ENCODE peak calls at places on chromosomes 4 and X, in five cellular contexts. A, J, U, I and W are unnamed samples.
A peak's percentile ranks its signal among the peaks of the same experiment; 100 is the strongest.

GRCh38 chrX:115268421-115268820 is 21.1 kb upstream of the LUZP4 start:
- DNase-seq in A (no peak), J (no peak), U (no peak), I (no peak), W (no peak)

GRCh38 chr4:96677499-96677898 is 837.6 kb downstream of the PDHA2 start:
- DNase-seq in A (no peak), J (no peak), U (no peak), I (no peak), W (no peak)

GRCh38 chr4:173433447-173433846 is 34.5 kb upstream of the SCRG1 start:
- DNase-seq in A (no peak), J (no peak), U (no peak), I (no peak), W (no peak)

GRCh38 chr4:44738615-44739014 is 12.3 kb upstream of the GNPDA2 start:
- DNase-seq in A (no peak), J (no peak), U (no peak), I (no peak), W (no peak)

GRCh38 chr4:24262616-24263015 is 321.7 kb downstream of the DHX15 start:
- DNase-seq in A (no peak), J (no peak), U (no peak), I (no peak), W (no peak)

GRCh38 chr4:26152051-26152450 is 168.8 kb upstream of the RBPJ start:
- DNase-seq in A (peak; percentile 2), J (no peak), U (no peak), I (no peak), W (peak; percentile 44)

GRCh38 chrX:126820700-126821420 is 1.3 kb downstream of the PRR32 start:
- DNase-seq in A (no peak), J (no peak), U (no peak), I (no peak), W (no peak)

GRCh38 chrX:131728295-131729145 is 184.6 kb downstream of the OR13H1 start:
- DNase-seq in A (peak; percentile 45), J (no peak), U (no peak), I (peak; percentile 90), W (peak; percentile 90)

GRCh38 chrX:41931591-41931990 is 8.2 kb upstream of the CASK start:
- DNase-seq in A (no peak), J (no peak), U (no peak), I (no peak), W (no peak)

GRCh38 chr4:127540497-127541026 is 92.2 kb upstream of the INTU start:
- DNase-seq in A (no peak), J (no peak), U (no peak), I (no peak), W (no peak)

GRCh38 chr4:101211146-101211553 is 136.2 kb downstream of the PPP3CA start:
- DNase-seq in A (no peak), J (no peak), U (no peak), I (no peak), W (no peak)

GRCh38 chr4:149754526-149754925 is 61.1 kb downstream of the IQCM start:
- DNase-seq in A (no peak), J (no peak), U (no peak), I (no peak), W (no peak)

GRCh38 chr4:6974138-6974848 is 64.7 kb downstream of the TBC1D14 start:
- DNase-seq in A (peak; percentile 4), J (peak; percentile 60), U (peak; percentile 73), I (peak; percentile 86), W (peak; percentile 89)

GRCh38 chrX:70398899-70399298 is 24.2 kb upstream of the GDPD2 start:
- DNase-seq in A (no peak), J (no peak), U (no peak), I (no peak), W (no peak)

GRCh38 chr4:25970691-25971427 is 56.8 kb downstream of the SMIM20 start:
- DNase-seq in A (no peak), J (no peak), U (no peak), I (no peak), W (no peak)

GRCh38 chr4:40059362-40059761 is 2.7 kb downstream of the N4BP2 start:
- DNase-seq in A (no peak), J (no peak), U (no peak), I (no peak), W (no peak)

GRCh38 chr4:173264245-173264959 is 69.8 kb downstream of the HMGB2 start:
- DNase-seq in A (peak; percentile 67), J (no peak), U (no peak), I (no peak), W (no peak)

GRCh38 chrX:121231566-121232358 is 184.4 kb downstream of the GLUD2 start:
- DNase-seq in A (no peak), J (no peak), U (no peak), I (no peak), W (no peak)

GRCh38 chr4:19025031-19025430 is 1003.5 kb upstream of the LCORL start:
- DNase-seq in A (no peak), J (no peak), U (no peak), I (no peak), W (no peak)

GRCh38 chr4:185597532-185598188 is 62.4 kb upstream of the PDLIM3 start:
- DNase-seq in A (peak; percentile 30), J (peak; percentile 28), U (peak; percentile 49), I (peak; percentile 71), W (peak; percentile 28)

GRCh38 chr4:98055800-98056501 is 87.3 kb downstream of the STPG2 start:
- DNase-seq in A (no peak), J (no peak), U (no peak), I (no peak), W (no peak)

GRCh38 chrX:107630031-107630689 is 1.9 kb downstream of the PRPS1 start:
- DNase-seq in A (no peak), J (no peak), U (no peak), I (no peak), W (no peak)

GRCh38 chr4:108118505-108118904 is 50.2 kb downstream of the LEF1 start:
- DNase-seq in A (peak; percentile 87), J (no peak), U (no peak), I (no peak), W (no peak)

GRCh38 chr4:823093-823760 is 2.7 kb downstream of the CPLX1 start:
- DNase-seq in A (no peak), J (no peak), U (no peak), I (no peak), W (no peak)

GRCh38 chrX:153780678-153781427 is at the start of gene SRPK3:
- DNase-seq in A (no peak), J (no peak), U (no peak), I (no peak), W (no peak)

GRCh38 chrX:23773601-23774175 is 9.3 kb upstream of the SAT1 start:
- DNase-seq in A (no peak), J (no peak), U (peak; percentile 55), I (no peak), W (no peak)

GRCh38 chr4:85833311-85833710 is 358.4 kb downstream of the ARHGAP24 start:
- DNase-seq in A (no peak), J (no peak), U (no peak), I (no peak), W (no peak)

GRCh38 chrX:53257166-53257565 is 24.2 kb downstream of the IQSEC2 start:
- DNase-seq in A (no peak), J (no peak), U (no peak), I (no peak), W (no peak)

GRCh38 chr4:40778090-40778489 is 28.3 kb downstream of the NSUN7 start:
- DNase-seq in A (no peak), J (no peak), U (no peak), I (no peak), W (no peak)

GRCh38 chr4:80307774-80308465 is 27.6 kb upstream of the CFAP299 start:
- DNase-seq in A (peak; percentile 60), J (no peak), U (no peak), I (no peak), W (no peak)

GRCh38 chr4:81883004-81883403 is 411.3 kb upstream of the RASGEF1B start:
- DNase-seq in A (no peak), J (no peak), U (no peak), I (no peak), W (no peak)

GRCh38 chr4:59247032-59247431 is 1953.1 kb upstream of the ADGRL3 start:
- DNase-seq in A (no peak), J (no peak), U (no peak), I (peak; percentile 28), W (no peak)

GRCh38 chr4:138938371-138938699 is 77.2 kb upstream of the NOCT start:
- DNase-seq in A (peak; percentile 62), J (no peak), U (no peak), I (peak; percentile 84), W (no peak)

GRCh38 chrX:13398073-13398823 is 78.4 kb upstream of the ATXN3L start:
- DNase-seq in A (no peak), J (no peak), U (peak; percentile 12), I (no peak), W (peak; percentile 86)

GRCh38 chrX:16754019-16754418 is 32.2 kb upstream of the TXLNG start:
- DNase-seq in A (no peak), J (no peak), U (no peak), I (no peak), W (no peak)

GRCh38 chrX:136779346-136779781 is 1.4 kb downstream of the ARHGEF6 start:
- DNase-seq in A (no peak), J (no peak), U (no peak), I (no peak), W (no peak)

GRCh38 chr4:8238515-8239053 is 31.0 kb upstream of the HTRA3 start:
- DNase-seq in A (no peak), J (no peak), U (no peak), I (no peak), W (no peak)

GRCh38 chr4:151169900-151170299 is 70.5 kb downstream of the RPS3A start:
- DNase-seq in A (no peak), J (no peak), U (no peak), I (no peak), W (no peak)